ENCODE peak calls at places on chromosomes 4 and X, in eight cellular contexts. One of them, this sample, is unnamed.

GRCh38 chrX:57172544-57172943 is 35.3 kb upstream of the SPIN2A start:
- DNase-seq in stimulated activated CD8-positive, alpha-beta memory T cell treated with anti-CD3 and anti-CD28 coated beads, Interleukin-12 subunit alpha, Interleukin-12 subunit beta, amount 100 ng/mL, for 4 hours: no peak
- DNase-seq in mucosa of gallbladder: no peak
- DNase-seq in endothelial cell: no peak
- DNase-seq in activated CD4-positive, CD25-positive, alpha-beta regulatory T cell: no peak
- DNase-seq in nephron progenitor cell: no peak
- DNase-seq in NCI-H1048: no peak
- DNase-seq in Right ventricle myocardium superior: peak; percentile 40
- DNase-seq in this sample: no peak

GRCh38 chrX:131704136-131704695 is 160.3 kb downstream of the OR13H1 start:
- DNase-seq in NCI-H1048: peak; percentile 39
- DNase-seq in activated CD4-positive, CD25-positive, alpha-beta regulatory T cell: no peak
- DNase-seq in nephron progenitor cell: no peak
- DNase-seq in mucosa of gallbladder: peak; percentile 93
- DNase-seq in stimulated activated CD8-positive, alpha-beta memory T cell treated with anti-CD3 and anti-CD28 coated beads, Interleukin-12 subunit alpha, Interleukin-12 subunit beta, amount 100 ng/mL, for 4 hours: peak; percentile 66
- DNase-seq in endothelial cell: no peak
- DNase-seq in Right ventricle myocardium superior: no peak
- DNase-seq in this sample: no peak

GRCh38 chr4:127055349-127055748 is 577.4 kb upstream of the INTU start:
- DNase-seq in nephron progenitor cell: no peak
- DNase-seq in mucosa of gallbladder: no peak
- DNase-seq in Right ventricle myocardium superior: no peak
- DNase-seq in activated CD4-positive, CD25-positive, alpha-beta regulatory T cell: no peak
- DNase-seq in endothelial cell: no peak
- DNase-seq in NCI-H1048: no peak
- DNase-seq in stimulated activated CD8-positive, alpha-beta memory T cell treated with anti-CD3 and anti-CD28 coated beads, Interleukin-12 subunit alpha, Interleukin-12 subunit beta, amount 100 ng/mL, for 4 hours: no peak
- DNase-seq in this sample: no peak

GRCh38 chr4:159444668-159445067 is 341.8 kb downstream of the RAPGEF2 start:
- DNase-seq in Right ventricle myocardium superior: no peak
- DNase-seq in stimulated activated CD8-positive, alpha-beta memory T cell treated with anti-CD3 and anti-CD28 coated beads, Interleukin-12 subunit alpha, Interleukin-12 subunit beta, amount 100 ng/mL, for 4 hours: no peak
- DNase-seq in activated CD4-positive, CD25-positive, alpha-beta regulatory T cell: no peak
- DNase-seq in mucosa of gallbladder: no peak
- DNase-seq in endothelial cell: no peak
- DNase-seq in NCI-H1048: no peak
- DNase-seq in nephron progenitor cell: no peak
- DNase-seq in this sample: no peak

GRCh38 chrX:47648376-47648775 is 2.0 kb downstream of the ELK1 start:
- DNase-seq in nephron progenitor cell: no peak
- DNase-seq in mucosa of gallbladder: no peak
- DNase-seq in stimulated activated CD8-positive, alpha-beta memory T cell treated with anti-CD3 and anti-CD28 coated beads, Interleukin-12 subunit alpha, Interleukin-12 subunit beta, amount 100 ng/mL, for 4 hours: no peak
- DNase-seq in endothelial cell: no peak
- DNase-seq in NCI-H1048: no peak
- DNase-seq in activated CD4-positive, CD25-positive, alpha-beta regulatory T cell: no peak
- DNase-seq in Right ventricle myocardium superior: no peak
- DNase-seq in this sample: no peak

GRCh38 chr4:167581449-167581965 is 347.2 kb upstream of the SPOCK3 start:
- DNase-seq in endothelial cell: no peak
- DNase-seq in nephron progenitor cell: no peak
- DNase-seq in stimulated activated CD8-positive, alpha-beta memory T cell treated with anti-CD3 and anti-CD28 coated beads, Interleukin-12 subunit alpha, Interleukin-12 subunit beta, amount 100 ng/mL, for 4 hours: no peak
- DNase-seq in mucosa of gallbladder: no peak
- DNase-seq in NCI-H1048: no peak
- DNase-seq in activated CD4-positive, CD25-positive, alpha-beta regulatory T cell: no peak
- DNase-seq in Right ventricle myocardium superior: no peak
- DNase-seq in this sample: no peak

GRCh38 chr4:143587703-143588102 is 74.2 kb downstream of the SMARCA5 start:
- DNase-seq in stimulated activated CD8-positive, alpha-beta memory T cell treated with anti-CD3 and anti-CD28 coated beads, Interleukin-12 subunit alpha, Interleukin-12 subunit beta, amount 100 ng/mL, for 4 hours: no peak
- DNase-seq in endothelial cell: no peak
- DNase-seq in Right ventricle myocardium superior: no peak
- DNase-seq in activated CD4-positive, CD25-positive, alpha-beta regulatory T cell: no peak
- DNase-seq in mucosa of gallbladder: no peak
- DNase-seq in NCI-H1048: no peak
- DNase-seq in nephron progenitor cell: no peak
- DNase-seq in this sample: no peak

GRCh38 chrX:133670394-133670793 is 255.1 kb upstream of the GPC4 start:
- DNase-seq in NCI-H1048: no peak
- DNase-seq in nephron progenitor cell: peak; percentile 32
- DNase-seq in activated CD4-positive, CD25-positive, alpha-beta regulatory T cell: no peak
- DNase-seq in Right ventricle myocardium superior: no peak
- DNase-seq in stimulated activated CD8-positive, alpha-beta memory T cell treated with anti-CD3 and anti-CD28 coated beads, Interleukin-12 subunit alpha, Interleukin-12 subunit beta, amount 100 ng/mL, for 4 hours: no peak
- DNase-seq in endothelial cell: peak; percentile 11
- DNase-seq in mucosa of gallbladder: no peak
- DNase-seq in this sample: peak; percentile 25

GRCh38 chr4:140937866-140938265 is 181.7 kb upstream of the TBC1D9 start:
- DNase-seq in Right ventricle myocardium superior: no peak
- DNase-seq in nephron progenitor cell: no peak
- DNase-seq in endothelial cell: no peak
- DNase-seq in mucosa of gallbladder: no peak
- DNase-seq in NCI-H1048: no peak
- DNase-seq in activated CD4-positive, CD25-positive, alpha-beta regulatory T cell: no peak
- DNase-seq in stimulated activated CD8-positive, alpha-beta memory T cell treated with anti-CD3 and anti-CD28 coated beads, Interleukin-12 subunit alpha, Interleukin-12 subunit beta, amount 100 ng/mL, for 4 hours: no peak
- DNase-seq in this sample: no peak

GRCh38 chr4:74062954-74063353 is 24.5 kb upstream of the CXCL3 start:
- DNase-seq in Right ventricle myocardium superior: no peak
- DNase-seq in endothelial cell: no peak
- DNase-seq in activated CD4-positive, CD25-positive, alpha-beta regulatory T cell: no peak
- DNase-seq in mucosa of gallbladder: no peak
- DNase-seq in NCI-H1048: no peak
- DNase-seq in stimulated activated CD8-positive, alpha-beta memory T cell treated with anti-CD3 and anti-CD28 coated beads, Interleukin-12 subunit alpha, Interleukin-12 subunit beta, amount 100 ng/mL, for 4 hours: no peak
- DNase-seq in nephron progenitor cell: no peak
- DNase-seq in this sample: peak; percentile 15

GRCh38 chrX:153438522-153438921 is 7.3 kb downstream of the TREX2 start:
- DNase-seq in stimulated activated CD8-positive, alpha-beta memory T cell treated with anti-CD3 and anti-CD28 coated beads, Interleukin-12 subunit alpha, Interleukin-12 subunit beta, amount 100 ng/mL, for 4 hours: no peak
- DNase-seq in endothelial cell: no peak
- DNase-seq in activated CD4-positive, CD25-positive, alpha-beta regulatory T cell: no peak
- DNase-seq in Right ventricle myocardium superior: no peak
- DNase-seq in mucosa of gallbladder: no peak
- DNase-seq in NCI-H1048: no peak
- DNase-seq in nephron progenitor cell: no peak
- DNase-seq in this sample: no peak

GRCh38 chr4:104966349-104967033 is 180.2 kb upstream of the TET2 start:
- DNase-seq in nephron progenitor cell: no peak
- DNase-seq in activated CD4-positive, CD25-positive, alpha-beta regulatory T cell: no peak
- DNase-seq in NCI-H1048: no peak
- DNase-seq in Right ventricle myocardium superior: no peak
- DNase-seq in mucosa of gallbladder: no peak
- DNase-seq in endothelial cell: no peak
- DNase-seq in stimulated activated CD8-positive, alpha-beta memory T cell treated with anti-CD3 and anti-CD28 coated beads, Interleukin-12 subunit alpha, Interleukin-12 subunit beta, amount 100 ng/mL, for 4 hours: no peak
- DNase-seq in this sample: peak; percentile 76

GRCh38 chr4:8506373-8507250 is 66.0 kb downstream of the TRMT44 start:
- DNase-seq in stimulated activated CD8-positive, alpha-beta memory T cell treated with anti-CD3 and anti-CD28 coated beads, Interleukin-12 subunit alpha, Interleukin-12 subunit beta, amount 100 ng/mL, for 4 hours: no peak
- DNase-seq in nephron progenitor cell: no peak
- DNase-seq in endothelial cell: no peak
- DNase-seq in NCI-H1048: no peak
- DNase-seq in mucosa of gallbladder: peak; percentile 70
- DNase-seq in activated CD4-positive, CD25-positive, alpha-beta regulatory T cell: no peak
- DNase-seq in Right ventricle myocardium superior: peak; percentile 71
- DNase-seq in this sample: no peak

GRCh38 chrX:123976671-123977316 is 15.3 kb downstream of the STAG2 start:
- DNase-seq in endothelial cell: no peak
- DNase-seq in Right ventricle myocardium superior: no peak
- DNase-seq in mucosa of gallbladder: no peak
- DNase-seq in nephron progenitor cell: no peak
- DNase-seq in activated CD4-positive, CD25-positive, alpha-beta regulatory T cell: no peak
- DNase-seq in stimulated activated CD8-positive, alpha-beta memory T cell treated with anti-CD3 and anti-CD28 coated beads, Interleukin-12 subunit alpha, Interleukin-12 subunit beta, amount 100 ng/mL, for 4 hours: no peak
- DNase-seq in NCI-H1048: no peak
- DNase-seq in this sample: peak; percentile 30

GRCh38 chrX:22278375-22278774 is 5.7 kb downstream of the CBLL2 start:
- DNase-seq in activated CD4-positive, CD25-positive, alpha-beta regulatory T cell: no peak
- DNase-seq in NCI-H1048: no peak
- DNase-seq in Right ventricle myocardium superior: no peak
- DNase-seq in nephron progenitor cell: no peak
- DNase-seq in stimulated activated CD8-positive, alpha-beta memory T cell treated with anti-CD3 and anti-CD28 coated beads, Interleukin-12 subunit alpha, Interleukin-12 subunit beta, amount 100 ng/mL, for 4 hours: no peak
- DNase-seq in endothelial cell: no peak
- DNase-seq in mucosa of gallbladder: no peak
- DNase-seq in this sample: no peak

GRCh38 chrX:100208076-100208475 is 202.0 kb downstream of the PCDH19 start:
- DNase-seq in nephron progenitor cell: peak; percentile 2
- DNase-seq in Right ventricle myocardium superior: no peak
- DNase-seq in activated CD4-positive, CD25-positive, alpha-beta regulatory T cell: no peak
- DNase-seq in NCI-H1048: no peak
- DNase-seq in mucosa of gallbladder: no peak
- DNase-seq in endothelial cell: no peak
- DNase-seq in stimulated activated CD8-positive, alpha-beta memory T cell treated with anti-CD3 and anti-CD28 coated beads, Interleukin-12 subunit alpha, Interleukin-12 subunit beta, amount 100 ng/mL, for 4 hours: no peak
- DNase-seq in this sample: no peak

GRCh38 chr4:118994030-118994429 is 105.4 kb downstream of the SYNPO2 start:
- DNase-seq in nephron progenitor cell: no peak
- DNase-seq in activated CD4-positive, CD25-positive, alpha-beta regulatory T cell: no peak
- DNase-seq in endothelial cell: no peak
- DNase-seq in mucosa of gallbladder: peak; percentile 38
- DNase-seq in Right ventricle myocardium superior: no peak
- DNase-seq in NCI-H1048: no peak
- DNase-seq in stimulated activated CD8-positive, alpha-beta memory T cell treated with anti-CD3 and anti-CD28 coated beads, Interleukin-12 subunit alpha, Interleukin-12 subunit beta, amount 100 ng/mL, for 4 hours: no peak
- DNase-seq in this sample: peak; percentile 2

GRCh38 chr4:69823481-69824186 is 36.3 kb downstream of the SULT1E1 start:
- DNase-seq in activated CD4-positive, CD25-positive, alpha-beta regulatory T cell: no peak
- DNase-seq in NCI-H1048: no peak
- DNase-seq in nephron progenitor cell: no peak
- DNase-seq in mucosa of gallbladder: peak; percentile 61
- DNase-seq in Right ventricle myocardium superior: no peak
- DNase-seq in stimulated activated CD8-positive, alpha-beta memory T cell treated with anti-CD3 and anti-CD28 coated beads, Interleukin-12 subunit alpha, Interleukin-12 subunit beta, amount 100 ng/mL, for 4 hours: no peak
- DNase-seq in endothelial cell: no peak
- DNase-seq in this sample: peak; percentile 80

GRCh38 chr4:77581724-77582123 is 23.9 kb upstream of the CXCL13 start:
- DNase-seq in stimulated activated CD8-positive, alpha-beta memory T cell treated with anti-CD3 and anti-CD28 coated beads, Interleukin-12 subunit alpha, Interleukin-12 subunit beta, amount 100 ng/mL, for 4 hours: no peak
- DNase-seq in nephron progenitor cell: no peak
- DNase-seq in Right ventricle myocardium superior: no peak
- DNase-seq in endothelial cell: no peak
- DNase-seq in NCI-H1048: no peak
- DNase-seq in activated CD4-positive, CD25-positive, alpha-beta regulatory T cell: no peak
- DNase-seq in mucosa of gallbladder: no peak
- DNase-seq in this sample: no peak

GRCh38 chr4:137116144-137116543 is 416.1 kb downstream of the PCDH18 start:
- DNase-seq in nephron progenitor cell: no peak
- DNase-seq in Right ventricle myocardium superior: no peak
- DNase-seq in stimulated activated CD8-positive, alpha-beta memory T cell treated with anti-CD3 and anti-CD28 coated beads, Interleukin-12 subunit alpha, Interleukin-12 subunit beta, amount 100 ng/mL, for 4 hours: no peak
- DNase-seq in endothelial cell: no peak
- DNase-seq in NCI-H1048: no peak
- DNase-seq in activated CD4-positive, CD25-positive, alpha-beta regulatory T cell: no peak
- DNase-seq in mucosa of gallbladder: no peak
- DNase-seq in this sample: no peak

GRCh38 chrX:95427389-95427788 is 1257.3 kb upstream of the DIAPH2 start:
- DNase-seq in nephron progenitor cell: no peak
- DNase-seq in activated CD4-positive, CD25-positive, alpha-beta regulatory T cell: no peak
- DNase-seq in mucosa of gallbladder: no peak
- DNase-seq in endothelial cell: no peak
- DNase-seq in Right ventricle myocardium superior: no peak
- DNase-seq in stimulated activated CD8-positive, alpha-beta memory T cell treated with anti-CD3 and anti-CD28 coated beads, Interleukin-12 subunit alpha, Interleukin-12 subunit beta, amount 100 ng/mL, for 4 hours: no peak
- DNase-seq in NCI-H1048: no peak
- DNase-seq in this sample: no peak

GRCh38 chr4:67933755-67934154 is 29.5 kb downstream of the TMPRSS11A start:
- DNase-seq in endothelial cell: no peak
- DNase-seq in Right ventricle myocardium superior: no peak
- DNase-seq in NCI-H1048: no peak
- DNase-seq in mucosa of gallbladder: no peak
- DNase-seq in stimulated activated CD8-positive, alpha-beta memory T cell treated with anti-CD3 and anti-CD28 coated beads, Interleukin-12 subunit alpha, Interleukin-12 subunit beta, amount 100 ng/mL, for 4 hours: no peak
- DNase-seq in activated CD4-positive, CD25-positive, alpha-beta regulatory T cell: no peak
- DNase-seq in nephron progenitor cell: no peak
- DNase-seq in this sample: no peak

GRCh38 chrX:73182502-73183114 is 32.0 kb downstream of the NAP1L2 start:
- DNase-seq in activated CD4-positive, CD25-positive, alpha-beta regulatory T cell: no peak
- DNase-seq in Right ventricle myocardium superior: no peak
- DNase-seq in NCI-H1048: no peak
- DNase-seq in stimulated activated CD8-positive, alpha-beta memory T cell treated with anti-CD3 and anti-CD28 coated beads, Interleukin-12 subunit alpha, Interleukin-12 subunit beta, amount 100 ng/mL, for 4 hours: no peak
- DNase-seq in endothelial cell: no peak
- DNase-seq in nephron progenitor cell: no peak
- DNase-seq in mucosa of gallbladder: no peak
- DNase-seq in this sample: no peak

GRCh38 chr4:126916626-126917140 is 716.1 kb upstream of the INTU start:
- DNase-seq in NCI-H1048: no peak
- DNase-seq in mucosa of gallbladder: no peak
- DNase-seq in stimulated activated CD8-positive, alpha-beta memory T cell treated with anti-CD3 and anti-CD28 coated beads, Interleukin-12 subunit alpha, Interleukin-12 subunit beta, amount 100 ng/mL, for 4 hours: no peak
- DNase-seq in Right ventricle myocardium superior: no peak
- DNase-seq in endothelial cell: no peak
- DNase-seq in nephron progenitor cell: no peak
- DNase-seq in activated CD4-positive, CD25-positive, alpha-beta regulatory T cell: no peak
- DNase-seq in this sample: no peak

GRCh38 chrX:120677017-120677652 is 47.3 kb upstream of the C1GALT1C1 start:
- DNase-seq in mucosa of gallbladder: no peak
- DNase-seq in Right ventricle myocardium superior: no peak
- DNase-seq in stimulated activated CD8-positive, alpha-beta memory T cell treated with anti-CD3 and anti-CD28 coated beads, Interleukin-12 subunit alpha, Interleukin-12 subunit beta, amount 100 ng/mL, for 4 hours: no peak
- DNase-seq in NCI-H1048: no peak
- DNase-seq in endothelial cell: no peak
- DNase-seq in activated CD4-positive, CD25-positive, alpha-beta regulatory T cell: no peak
- DNase-seq in nephron progenitor cell: no peak
- DNase-seq in this sample: no peak

GRCh38 chr4:10107111-10108091 is 9.2 kb downstream of the WDR1 start:
- DNase-seq in endothelial cell: no peak
- DNase-seq in Right ventricle myocardium superior: no peak
- DNase-seq in activated CD4-positive, CD25-positive, alpha-beta regulatory T cell: no peak
- DNase-seq in nephron progenitor cell: no peak
- DNase-seq in mucosa of gallbladder: no peak
- DNase-seq in stimulated activated CD8-positive, alpha-beta memory T cell treated with anti-CD3 and anti-CD28 coated beads, Interleukin-12 subunit alpha, Interleukin-12 subunit beta, amount 100 ng/mL, for 4 hours: no peak
- DNase-seq in NCI-H1048: no peak
- DNase-seq in this sample: no peak

GRCh38 chr4:42420120-42420519 is 22.8 kb downstream of the SHISA3 start:
- DNase-seq in nephron progenitor cell: no peak
- DNase-seq in stimulated activated CD8-positive, alpha-beta memory T cell treated with anti-CD3 and anti-CD28 coated beads, Interleukin-12 subunit alpha, Interleukin-12 subunit beta, amount 100 ng/mL, for 4 hours: no peak
- DNase-seq in endothelial cell: no peak
- DNase-seq in mucosa of gallbladder: no peak
- DNase-seq in NCI-H1048: no peak
- DNase-seq in Right ventricle myocardium superior: no peak
- DNase-seq in activated CD4-positive, CD25-positive, alpha-beta regulatory T cell: no peak
- DNase-seq in this sample: no peak

GRCh38 chr4:178823673-178824072 is 1381.4 kb upstream of the AGA start:
- DNase-seq in NCI-H1048: no peak
- DNase-seq in activated CD4-positive, CD25-positive, alpha-beta regulatory T cell: no peak
- DNase-seq in stimulated activated CD8-positive, alpha-beta memory T cell treated with anti-CD3 and anti-CD28 coated beads, Interleukin-12 subunit alpha, Interleukin-12 subunit beta, amount 100 ng/mL, for 4 hours: no peak
- DNase-seq in Right ventricle myocardium superior: no peak
- DNase-seq in nephron progenitor cell: no peak
- DNase-seq in endothelial cell: no peak
- DNase-seq in mucosa of gallbladder: no peak
- DNase-seq in this sample: no peak

GRCh38 chrX:154738013-154738738 is 12.7 kb downstream of the GAB3 start:
- DNase-seq in nephron progenitor cell: no peak
- DNase-seq in endothelial cell: no peak
- DNase-seq in mucosa of gallbladder: peak; percentile 33
- DNase-seq in activated CD4-positive, CD25-positive, alpha-beta regulatory T cell: no peak
- DNase-seq in NCI-H1048: no peak
- DNase-seq in stimulated activated CD8-positive, alpha-beta memory T cell treated with anti-CD3 and anti-CD28 coated beads, Interleukin-12 subunit alpha, Interleukin-12 subunit beta, amount 100 ng/mL, for 4 hours: no peak
- DNase-seq in Right ventricle myocardium superior: peak; percentile 64
- DNase-seq in this sample: no peak

GRCh38 chrX:42778096-42778495 is at the start of gene PPP1R2C:
- DNase-seq in endothelial cell: no peak
- DNase-seq in Right ventricle myocardium superior: no peak
- DNase-seq in activated CD4-positive, CD25-positive, alpha-beta regulatory T cell: no peak
- DNase-seq in NCI-H1048: no peak
- DNase-seq in stimulated activated CD8-positive, alpha-beta memory T cell treated with anti-CD3 and anti-CD28 coated beads, Interleukin-12 subunit alpha, Interleukin-12 subunit beta, amount 100 ng/mL, for 4 hours: peak; percentile 17
- DNase-seq in nephron progenitor cell: no peak
- DNase-seq in mucosa of gallbladder: peak; percentile 19
- DNase-seq in this sample: no peak

GRCh38 chr4:1469043-1469442 is 62.8 kb upstream of the NKX1-1 start:
- DNase-seq in stimulated activated CD8-positive, alpha-beta memory T cell treated with anti-CD3 and anti-CD28 coated beads, Interleukin-12 subunit alpha, Interleukin-12 subunit beta, amount 100 ng/mL, for 4 hours: no peak
- DNase-seq in NCI-H1048: no peak
- DNase-seq in nephron progenitor cell: no peak
- DNase-seq in endothelial cell: no peak
- DNase-seq in mucosa of gallbladder: no peak
- DNase-seq in activated CD4-positive, CD25-positive, alpha-beta regulatory T cell: no peak
- DNase-seq in Right ventricle myocardium superior: no peak
- DNase-seq in this sample: no peak

GRCh38 chr4:152540941-152541340 is 5.0 kb upstream of the FBXW7 start:
- DNase-seq in Right ventricle myocardium superior: no peak
- DNase-seq in NCI-H1048: no peak
- DNase-seq in activated CD4-positive, CD25-positive, alpha-beta regulatory T cell: no peak
- DNase-seq in stimulated activated CD8-positive, alpha-beta memory T cell treated with anti-CD3 and anti-CD28 coated beads, Interleukin-12 subunit alpha, Interleukin-12 subunit beta, amount 100 ng/mL, for 4 hours: no peak
- DNase-seq in endothelial cell: no peak
- DNase-seq in mucosa of gallbladder: no peak
- DNase-seq in nephron progenitor cell: no peak
- DNase-seq in this sample: no peak

GRCh38 chr4:54332577-54332976 is 103.5 kb downstream of the PDGFRA start:
- DNase-seq in nephron progenitor cell: no peak
- DNase-seq in Right ventricle myocardium superior: no peak
- DNase-seq in stimulated activated CD8-positive, alpha-beta memory T cell treated with anti-CD3 and anti-CD28 coated beads, Interleukin-12 subunit alpha, Interleukin-12 subunit beta, amount 100 ng/mL, for 4 hours: no peak
- DNase-seq in activated CD4-positive, CD25-positive, alpha-beta regulatory T cell: no peak
- DNase-seq in mucosa of gallbladder: no peak
- DNase-seq in endothelial cell: no peak
- DNase-seq in NCI-H1048: no peak
- DNase-seq in this sample: no peak

GRCh38 chr4:87465739-87466366 is 43.5 kb downstream of the NUDT9 start:
- DNase-seq in activated CD4-positive, CD25-positive, alpha-beta regulatory T cell: no peak
- DNase-seq in endothelial cell: peak; percentile 7
- DNase-seq in stimulated activated CD8-positive, alpha-beta memory T cell treated with anti-CD3 and anti-CD28 coated beads, Interleukin-12 subunit alpha, Interleukin-12 subunit beta, amount 100 ng/mL, for 4 hours: no peak
- DNase-seq in mucosa of gallbladder: no peak
- DNase-seq in NCI-H1048: no peak
- DNase-seq in Right ventricle myocardium superior: no peak
- DNase-seq in nephron progenitor cell: no peak
- DNase-seq in this sample: peak; percentile 61